ENCODE peak calls at places on chromosomes 4 and X, in eight cellular contexts. X is BE2C, D is fibroblast of mammary gland, P is endodermal cell, T is OCI-LY7, R is AG10803, V is neuronal stem cell, E is left ventricle myocardium inferior. N is an unnamed sample.

GRCh38 chr4:185480016-185480732 is 8.6 kb upstream of the CCDC110 start:
- DNase-seq in X (no peak), T (peak), P (peak), V (no peak), E (no peak), D (no peak), R (no peak), N (no peak)

GRCh38 chr4:129218897-129219296 is 122.9 kb downstream of the C4orf33 start:
- DNase-seq in V (no peak), R (no peak), T (no peak), E (no peak), P (no peak), D (no peak), X (no peak), N (no peak)

GRCh38 chr4:48138936-48139335 is 4.9 kb upstream of the TXK start:
- DNase-seq in T (peak), V (no peak), D (no peak), X (no peak), R (no peak), P (no peak), E (no peak), N (no peak)

GRCh38 chr4:153518637-153519384 is 52.7 kb downstream of the TMEM131L start:
- DNase-seq in P (no peak), X (no peak), R (no peak), D (no peak), T (no peak), V (no peak), E (no peak), N (no peak)

GRCh38 chr4:20662851-20663250 is 37.4 kb upstream of the PACRGL start:
- DNase-seq in R (no peak), P (no peak), T (no peak), D (peak), E (no peak), V (no peak), X (no peak), N (peak)

GRCh38 chr4:72896515-72896914 is 173.0 kb downstream of the COX18 start:
- DNase-seq in R (peak), T (no peak), P (no peak), D (peak), V (no peak), E (no peak), X (no peak), N (peak)

GRCh38 chrX:81206471-81206870 is 4.6 kb downstream of the SH3BGRL start:
- DNase-seq in T (no peak), E (no peak), P (no peak), X (no peak), V (no peak), D (no peak), R (no peak), N (peak)

GRCh38 chr4:183407128-183407585 is 37.3 kb upstream of the CDKN2AIP start:
- DNase-seq in R (peak), X (peak), V (peak), P (peak), E (peak), T (peak), D (peak), N (peak)

GRCh38 chr4:75940692-75941253 is at the start of gene NAAA:
- DNase-seq in X (peak), E (peak), P (peak), V (peak), D (peak), R (peak), T (peak), N (peak)

DNA sequence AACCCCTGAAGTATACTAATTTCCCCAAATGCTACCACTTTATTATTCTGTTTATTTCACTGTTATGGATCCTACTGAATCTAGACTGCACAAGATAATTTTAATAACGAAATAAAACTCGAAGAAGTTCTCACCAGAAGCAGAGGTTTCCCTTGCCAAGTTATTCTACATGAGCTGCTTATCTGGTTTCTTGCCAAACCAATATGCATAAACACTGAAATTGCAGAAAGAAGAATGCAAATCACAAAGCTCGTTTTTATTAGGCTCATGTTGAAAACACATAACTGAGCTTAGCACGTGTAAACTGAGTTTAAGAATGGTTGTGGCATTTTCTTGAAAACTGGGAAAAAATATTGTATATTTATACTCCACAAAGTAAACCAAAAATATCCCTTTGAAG is 35.9 kb downstream of the GRID2 start:
- DNase-seq in T (no peak), E (no peak), D (no peak), R (no peak), P (no peak), V (no peak), X (no peak), N (no peak)
- H3K4me3 ChIP-seq in T (no peak), E (no peak), D (no peak), R (no peak), P (no peak), V (no peak), X (no peak), N (no peak)

GRCh38 chr4:127624176-127624575 is 8.6 kb upstream of the INTU start:
- DNase-seq in P (no peak), D (no peak), T (no peak), R (no peak), V (no peak), E (no peak), X (no peak), N (no peak)
- H3K4me3 ChIP-seq in P (peak), D (peak), T (no peak), R (no peak), V (no peak), E (no peak), X (no peak), N (peak)

GRCh38 chr4:1152284-1152683 is 20.1 kb downstream of the SPON2 start:
- DNase-seq in P (no peak), X (no peak), E (no peak), D (no peak), T (no peak), V (no peak), R (no peak), N (peak)
- H3K4me3 ChIP-seq in P (no peak), X (no peak), E (no peak), D (no peak), T (no peak), V (no peak), R (no peak), N (no peak)

DNA sequence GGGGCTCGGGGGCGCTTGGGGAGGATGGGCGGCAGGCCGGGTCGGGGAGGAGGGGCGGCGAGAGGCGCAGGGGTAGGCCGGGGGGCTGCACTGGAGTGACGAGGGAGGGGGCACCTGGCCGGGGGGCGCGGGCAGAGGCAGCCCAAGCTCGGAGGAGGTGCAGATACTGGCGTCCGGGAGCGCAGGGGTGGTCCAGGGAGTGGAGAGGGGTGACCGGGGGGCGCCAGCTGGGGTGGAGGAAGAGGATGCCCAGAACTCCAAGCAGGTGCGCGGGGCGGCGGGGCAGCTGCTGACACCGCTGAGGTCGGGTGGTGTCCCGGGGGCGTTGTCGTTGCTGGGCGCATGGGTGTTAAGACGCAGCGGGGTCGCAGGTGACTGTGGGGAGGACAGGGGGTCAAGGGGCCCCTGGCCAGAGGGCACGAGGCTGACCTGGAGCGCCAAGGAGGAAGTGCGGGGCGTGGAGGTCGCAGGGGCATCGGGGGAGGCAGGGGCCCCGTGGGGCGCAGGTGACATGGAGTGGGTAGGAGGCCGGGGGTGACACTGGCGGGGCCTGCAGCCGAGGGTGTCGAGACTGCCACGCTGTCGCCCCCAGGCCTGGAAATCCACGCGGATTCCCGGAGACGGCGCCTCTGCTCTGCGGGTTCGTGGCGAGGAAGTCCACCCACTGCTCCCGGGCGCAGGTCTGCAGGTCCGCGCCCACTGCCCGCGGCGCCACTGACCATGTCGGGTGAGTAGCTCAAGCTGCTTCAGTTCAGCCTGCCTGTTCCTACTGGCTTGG is 928 bp downstream of the GYG2 start:
- DNase-seq in D (no peak), T (no peak), P (peak), R (no peak), X (no peak), E (no peak), V (no peak), N (peak)
- H3K4me3 ChIP-seq in D (no peak), T (no peak), P (peak), R (peak), X (no peak), E (peak), V (peak), N (peak)

DNA sequence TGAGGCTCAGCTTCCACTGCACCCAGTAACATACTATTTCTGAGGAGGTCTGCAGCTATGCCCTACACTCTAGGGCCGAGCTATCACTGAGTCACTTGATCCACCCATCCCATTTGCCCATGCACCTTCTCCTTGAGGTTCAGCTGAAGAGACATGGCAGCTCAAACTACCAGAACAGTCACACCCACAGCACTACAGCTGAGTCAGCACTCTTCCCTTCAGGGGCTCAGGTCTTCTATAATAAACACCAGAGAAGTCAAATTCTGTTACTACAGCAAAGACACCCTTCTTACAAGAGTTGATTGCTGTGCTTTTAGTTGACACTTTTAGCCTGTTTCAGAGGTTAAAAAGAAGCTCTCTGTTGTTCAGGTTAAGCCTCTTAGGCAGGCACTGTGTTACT is 1696.4 kb upstream of the ADGRL3 start:
- DNase-seq in V (no peak), X (no peak), T (no peak), E (no peak), D (no peak), R (no peak), P (no peak), N (no peak)
- H3K4me3 ChIP-seq in V (no peak), X (no peak), T (no peak), E (no peak), D (no peak), R (no peak), P (no peak), N (no peak)

GRCh38 chr4:40211224-40212185 is 14.7 kb downstream of the RHOH start:
- DNase-seq in V (no peak), R (no peak), D (peak), X (no peak), T (no peak), E (no peak), P (no peak), N (no peak)
- H3K4me3 ChIP-seq in V (no peak), R (no peak), D (no peak), X (no peak), T (peak), E (no peak), P (no peak), N (no peak)